ENCODE peak calls at places on chromosomes 4 and X, in nine cellular contexts. One of them, this sample, is unnamed.

GRCh38 chr4:186760576-186760975 is 36.9 kb upstream of the FAT1 start:
- DNase-seq in AG10803: peak
- DNase-seq in left ventricle myocardium inferior: no peak
- DNase-seq in astrocyte of the spinal cord: peak
- DNase-seq in heart left ventricle: no peak
- DNase-seq in cardiac fibroblast: peak
- DNase-seq in CD8-positive, alpha-beta T cell: no peak
- DNase-seq in GM20000: no peak
- DNase-seq in NB4: no peak
- DNase-seq in this sample: no peak

GRCh38 chr4:168475745-168476144 is 4.5 kb downstream of the DDX60L start:
- DNase-seq in cardiac fibroblast: peak
- DNase-seq in heart left ventricle: no peak
- DNase-seq in NB4: peak
- DNase-seq in left ventricle myocardium inferior: no peak
- DNase-seq in AG10803: no peak
- DNase-seq in CD8-positive, alpha-beta T cell: peak
- DNase-seq in astrocyte of the spinal cord: no peak
- DNase-seq in GM20000: no peak
- DNase-seq in this sample: no peak

GRCh38 chr4:91837608-91838029 is 466.1 kb upstream of the GRID2 start:
- DNase-seq in AG10803: no peak
- DNase-seq in astrocyte of the spinal cord: peak
- DNase-seq in NB4: no peak
- DNase-seq in GM20000: no peak
- DNase-seq in cardiac fibroblast: no peak
- DNase-seq in left ventricle myocardium inferior: no peak
- DNase-seq in heart left ventricle: no peak
- DNase-seq in CD8-positive, alpha-beta T cell: no peak
- DNase-seq in this sample: no peak

GRCh38 chrX:9906919-9907318 is 60.2 kb upstream of the CLDN34 start:
- DNase-seq in astrocyte of the spinal cord: no peak
- DNase-seq in left ventricle myocardium inferior: no peak
- DNase-seq in GM20000: no peak
- DNase-seq in heart left ventricle: no peak
- DNase-seq in NB4: no peak
- DNase-seq in cardiac fibroblast: no peak
- DNase-seq in CD8-positive, alpha-beta T cell: no peak
- DNase-seq in AG10803: no peak
- DNase-seq in this sample: no peak

GRCh38 chr4:153188966-153189801 is 15.1 kb upstream of the TRIM2 start:
- DNase-seq in NB4: no peak
- DNase-seq in left ventricle myocardium inferior: no peak
- DNase-seq in heart left ventricle: no peak
- DNase-seq in GM20000: no peak
- DNase-seq in CD8-positive, alpha-beta T cell: no peak
- DNase-seq in cardiac fibroblast: peak
- DNase-seq in astrocyte of the spinal cord: peak
- DNase-seq in AG10803: peak
- DNase-seq in this sample: no peak

GRCh38 chrX:16897445-16897844 is 27.3 kb upstream of the RBBP7 start:
- DNase-seq in GM20000: no peak
- DNase-seq in left ventricle myocardium inferior: no peak
- DNase-seq in CD8-positive, alpha-beta T cell: no peak
- DNase-seq in NB4: no peak
- DNase-seq in astrocyte of the spinal cord: no peak
- DNase-seq in cardiac fibroblast: no peak
- DNase-seq in AG10803: no peak
- DNase-seq in heart left ventricle: no peak
- DNase-seq in this sample: no peak

GRCh38 chrX:111365770-111366325 is 46.1 kb downstream of the DCX start:
- DNase-seq in astrocyte of the spinal cord: no peak
- DNase-seq in NB4: no peak
- DNase-seq in CD8-positive, alpha-beta T cell: no peak
- DNase-seq in AG10803: no peak
- DNase-seq in GM20000: no peak
- DNase-seq in cardiac fibroblast: no peak
- DNase-seq in left ventricle myocardium inferior: no peak
- DNase-seq in heart left ventricle: no peak
- DNase-seq in this sample: no peak

GRCh38 chr4:8617486-8618040 is 25.0 kb downstream of the CPZ start:
- DNase-seq in AG10803: no peak
- DNase-seq in left ventricle myocardium inferior: no peak
- DNase-seq in GM20000: no peak
- DNase-seq in NB4: no peak
- DNase-seq in astrocyte of the spinal cord: no peak
- DNase-seq in heart left ventricle: no peak
- DNase-seq in cardiac fibroblast: no peak
- DNase-seq in CD8-positive, alpha-beta T cell: no peak
- DNase-seq in this sample: no peak

GRCh38 chr4:87311684-87312083 is 11.0 kb downstream of the HSD17B13 start:
- DNase-seq in AG10803: no peak
- DNase-seq in left ventricle myocardium inferior: no peak
- DNase-seq in astrocyte of the spinal cord: no peak
- DNase-seq in heart left ventricle: no peak
- DNase-seq in NB4: no peak
- DNase-seq in cardiac fibroblast: no peak
- DNase-seq in CD8-positive, alpha-beta T cell: no peak
- DNase-seq in GM20000: no peak
- DNase-seq in this sample: no peak

GRCh38 chr4:159944477-159944876 is 841.6 kb downstream of the RAPGEF2 start:
- DNase-seq in heart left ventricle: no peak
- DNase-seq in astrocyte of the spinal cord: no peak
- DNase-seq in cardiac fibroblast: no peak
- DNase-seq in NB4: no peak
- DNase-seq in CD8-positive, alpha-beta T cell: no peak
- DNase-seq in GM20000: no peak
- DNase-seq in AG10803: no peak
- DNase-seq in left ventricle myocardium inferior: no peak
- DNase-seq in this sample: no peak

GRCh38 chr4:102640669-102641068 is 120.1 kb downstream of the MANBA start:
- DNase-seq in AG10803: peak
- DNase-seq in cardiac fibroblast: peak
- DNase-seq in CD8-positive, alpha-beta T cell: no peak
- DNase-seq in astrocyte of the spinal cord: peak
- DNase-seq in heart left ventricle: no peak
- DNase-seq in left ventricle myocardium inferior: no peak
- DNase-seq in NB4: no peak
- DNase-seq in GM20000: no peak
- DNase-seq in this sample: no peak

GRCh38 chr4:21134994-21135393 is 434.7 kb downstream of the PACRGL start:
- DNase-seq in AG10803: peak
- DNase-seq in cardiac fibroblast: peak
- DNase-seq in astrocyte of the spinal cord: peak
- DNase-seq in NB4: peak
- DNase-seq in left ventricle myocardium inferior: no peak
- DNase-seq in CD8-positive, alpha-beta T cell: no peak
- DNase-seq in heart left ventricle: no peak
- DNase-seq in GM20000: no peak
- DNase-seq in this sample: no peak

GRCh38 chr4:185566972-185567749 is 31.9 kb upstream of the PDLIM3 start:
- DNase-seq in CD8-positive, alpha-beta T cell: no peak
- DNase-seq in AG10803: peak
- DNase-seq in GM20000: no peak
- DNase-seq in astrocyte of the spinal cord: peak
- DNase-seq in heart left ventricle: peak
- DNase-seq in NB4: no peak
- DNase-seq in left ventricle myocardium inferior: peak
- DNase-seq in cardiac fibroblast: peak
- DNase-seq in this sample: no peak

GRCh38 chr4:2141022-2141761 is 82.1 kb downstream of the NAT8L start:
- DNase-seq in heart left ventricle: no peak
- DNase-seq in NB4: no peak
- DNase-seq in astrocyte of the spinal cord: no peak
- DNase-seq in left ventricle myocardium inferior: no peak
- DNase-seq in AG10803: no peak
- DNase-seq in CD8-positive, alpha-beta T cell: no peak
- DNase-seq in GM20000: no peak
- DNase-seq in cardiac fibroblast: no peak
- DNase-seq in this sample: peak

GRCh38 chrX:46628406-46629371 is 55.1 kb downstream of the CHST7 start:
- DNase-seq in astrocyte of the spinal cord: peak
- DNase-seq in AG10803: peak
- DNase-seq in heart left ventricle: peak
- DNase-seq in left ventricle myocardium inferior: peak
- DNase-seq in CD8-positive, alpha-beta T cell: no peak
- DNase-seq in cardiac fibroblast: peak
- DNase-seq in NB4: peak
- DNase-seq in GM20000: peak
- DNase-seq in this sample: peak

DNA sequence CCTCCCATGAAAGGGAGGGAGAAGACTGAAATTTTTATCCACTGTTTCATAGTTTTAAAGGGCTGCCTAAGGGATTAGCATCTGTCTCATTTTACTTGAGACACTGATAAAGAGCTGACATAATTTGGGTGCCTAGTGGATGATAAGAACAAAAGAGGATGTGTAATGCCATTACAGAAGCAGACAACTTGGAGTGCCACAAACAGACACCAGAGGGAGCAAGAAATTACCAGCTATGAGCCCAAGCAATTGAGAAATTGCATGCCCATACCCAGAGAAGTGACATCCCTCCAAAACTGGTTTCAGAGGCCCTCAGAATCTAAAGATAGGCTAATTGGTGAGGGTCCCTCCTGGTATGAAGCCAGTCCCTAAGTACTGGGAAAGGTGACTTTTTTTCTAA is 38.5 kb upstream of the POU3F4 start:
- DNase-seq in AG10803: no peak
- DNase-seq in astrocyte of the spinal cord: peak
- DNase-seq in CD8-positive, alpha-beta T cell: peak
- DNase-seq in heart left ventricle: no peak
- DNase-seq in NB4: peak
- DNase-seq in GM20000: peak
- DNase-seq in left ventricle myocardium inferior: no peak
- DNase-seq in cardiac fibroblast: peak
- DNase-seq in this sample: peak
- TF ChIP-seq CTCF in AG10803: no peak
- TF ChIP-seq CTCF in astrocyte of the spinal cord: peak
- TF ChIP-seq CTCF in CD8-positive, alpha-beta T cell: no peak
- TF ChIP-seq CTCF in heart left ventricle: no peak
- TF ChIP-seq CTCF in NB4: peak
- TF ChIP-seq CTCF in GM20000: peak
- TF ChIP-seq CTCF in left ventricle myocardium inferior: peak
- TF ChIP-seq CTCF in cardiac fibroblast: no peak
- TF ChIP-seq CTCF in this sample: peak

DNA sequence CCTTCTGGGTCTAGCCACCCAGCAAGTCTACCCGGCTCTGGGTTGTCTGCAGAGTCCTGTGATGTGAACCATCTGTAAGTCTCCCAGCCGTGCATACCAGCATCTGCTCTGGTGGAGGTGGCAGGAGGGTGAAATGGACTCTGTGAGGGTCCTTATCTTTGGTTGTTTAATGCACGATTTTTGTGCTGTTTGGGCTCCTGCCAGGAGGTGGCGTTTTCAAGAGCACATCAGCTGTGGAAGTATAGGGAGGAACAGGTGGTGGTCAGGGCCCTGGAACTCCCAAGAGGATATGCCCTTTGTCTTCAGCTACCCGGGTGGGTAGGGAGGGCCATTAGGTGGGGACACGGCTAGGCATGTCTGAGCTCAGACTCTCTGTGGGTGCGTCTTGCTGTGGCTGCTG is 66.5 kb upstream of the ZFP42 start:
- DNase-seq in NB4: peak
- DNase-seq in AG10803: no peak
- DNase-seq in GM20000: no peak
- DNase-seq in left ventricle myocardium inferior: no peak
- DNase-seq in heart left ventricle: no peak
- DNase-seq in cardiac fibroblast: peak
- DNase-seq in astrocyte of the spinal cord: no peak
- DNase-seq in CD8-positive, alpha-beta T cell: no peak
- DNase-seq in this sample: no peak
- TF ChIP-seq CTCF in NB4: peak
- TF ChIP-seq CTCF in AG10803: no peak
- TF ChIP-seq CTCF in GM20000: no peak
- TF ChIP-seq CTCF in left ventricle myocardium inferior: no peak
- TF ChIP-seq CTCF in heart left ventricle: no peak
- TF ChIP-seq CTCF in cardiac fibroblast: peak
- TF ChIP-seq CTCF in astrocyte of the spinal cord: no peak
- TF ChIP-seq CTCF in CD8-positive, alpha-beta T cell: no peak
- TF ChIP-seq CTCF in this sample: no peak

DNA sequence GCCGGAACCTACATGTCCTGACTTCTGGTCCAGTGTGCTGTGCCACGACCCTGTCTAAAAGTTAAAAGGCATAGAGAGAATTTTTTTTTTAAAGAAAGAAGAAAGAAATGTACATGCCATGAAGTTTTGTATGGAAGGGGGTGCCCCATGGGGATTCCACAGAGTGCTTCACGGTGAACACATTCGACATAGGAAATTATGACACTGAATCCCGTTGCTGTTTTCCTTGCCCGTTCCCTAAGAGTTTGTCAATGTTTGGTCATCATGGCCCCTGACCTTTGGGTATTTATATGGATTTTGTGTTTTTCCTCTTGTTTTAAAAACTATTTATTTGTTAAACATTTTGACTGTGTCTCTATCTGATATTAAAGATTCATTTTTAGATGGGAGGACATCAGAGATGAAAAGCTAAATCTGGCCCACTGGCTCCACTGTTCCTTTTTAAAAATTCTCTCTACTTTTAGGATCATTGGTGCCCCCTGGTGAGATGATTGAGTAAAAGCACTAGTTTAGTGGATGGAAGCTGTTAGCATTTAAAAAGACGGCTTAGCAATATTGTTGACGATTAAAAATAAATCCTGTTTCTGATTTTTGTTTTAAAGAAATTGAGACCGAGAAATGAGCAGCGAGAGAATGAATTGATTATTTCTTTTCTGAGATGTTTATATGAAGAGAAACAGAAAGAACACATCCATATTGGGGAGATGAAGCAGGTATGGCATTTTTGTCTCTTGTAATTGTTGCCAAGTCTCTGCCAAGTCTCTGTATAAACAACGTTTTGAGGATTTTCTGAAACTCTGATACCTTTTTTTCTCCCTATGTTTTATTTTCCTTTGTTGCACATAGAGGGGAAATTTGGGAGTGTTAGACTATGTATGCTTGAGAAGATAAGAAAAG is 75.0 kb downstream of the PTTG2 start:
- DNase-seq in CD8-positive, alpha-beta T cell: no peak
- DNase-seq in heart left ventricle: no peak
- DNase-seq in AG10803: peak
- DNase-seq in GM20000: peak
- DNase-seq in left ventricle myocardium inferior: no peak
- DNase-seq in cardiac fibroblast: peak
- DNase-seq in NB4: peak
- DNase-seq in astrocyte of the spinal cord: peak
- DNase-seq in this sample: peak
- TF ChIP-seq CTCF in CD8-positive, alpha-beta T cell: peak
- TF ChIP-seq CTCF in heart left ventricle: peak
- TF ChIP-seq CTCF in AG10803: peak
- TF ChIP-seq CTCF in GM20000: peak
- TF ChIP-seq CTCF in left ventricle myocardium inferior: peak
- TF ChIP-seq CTCF in cardiac fibroblast: peak
- TF ChIP-seq CTCF in NB4: peak
- TF ChIP-seq CTCF in astrocyte of the spinal cord: peak
- TF ChIP-seq CTCF in this sample: peak

DNA sequence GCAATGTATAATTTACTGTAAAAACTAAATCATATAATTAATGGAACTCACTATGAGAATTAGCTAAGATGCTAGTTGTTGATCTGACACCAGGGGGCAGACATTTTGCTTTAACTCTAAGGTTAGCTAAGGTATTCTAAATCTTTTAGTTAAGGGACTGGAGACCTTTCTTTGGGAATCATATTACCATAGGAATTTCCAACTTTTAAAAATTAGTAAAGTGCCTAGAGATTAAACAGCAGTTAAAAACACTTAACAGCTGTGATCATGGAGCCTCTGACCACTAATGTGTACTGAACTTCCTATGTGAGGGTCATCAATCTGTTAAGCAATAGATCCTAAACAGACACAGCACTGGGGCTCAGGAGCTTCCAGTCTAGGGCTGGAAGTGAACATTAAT is 226.6 kb downstream of the NSUN7 start:
- DNase-seq in AG10803: peak
- DNase-seq in left ventricle myocardium inferior: no peak
- DNase-seq in heart left ventricle: peak
- DNase-seq in GM20000: peak
- DNase-seq in CD8-positive, alpha-beta T cell: no peak
- DNase-seq in NB4: peak
- DNase-seq in cardiac fibroblast: peak
- DNase-seq in astrocyte of the spinal cord: peak
- DNase-seq in this sample: peak
- TF ChIP-seq CTCF in AG10803: peak
- TF ChIP-seq CTCF in left ventricle myocardium inferior: peak
- TF ChIP-seq CTCF in heart left ventricle: peak
- TF ChIP-seq CTCF in GM20000: peak
- TF ChIP-seq CTCF in CD8-positive, alpha-beta T cell: no peak
- TF ChIP-seq CTCF in NB4: peak
- TF ChIP-seq CTCF in cardiac fibroblast: peak
- TF ChIP-seq CTCF in astrocyte of the spinal cord: peak
- TF ChIP-seq CTCF in this sample: peak

This sample was measured in GM13977.